ENCODE peak calls at places on chromosomes 6 and 20, in eight cellular contexts. One of them, this sample, is unnamed. For H3K4me1, the result is how much of the 10 kb centered on the place peaks cover.

GRCh38 chr6:55713411-55713810 is 134.4 kb upstream of the HMGCLL1 start:
- DNase-seq in cardiac muscle cell: peak
- DNase-seq in psoas muscle: no peak
- DNase-seq in K562: no peak
- DNase-seq in tibial nerve: no peak
- DNase-seq in CD4-positive, alpha-beta memory T cell: no peak
- DNase-seq in fibroblast of lung: peak
- DNase-seq in uterus: no peak
- DNase-seq in this sample: peak

GRCh38 chr6:36677059-36677749 is 1.3 kb upstream of the CDKN1A start:
- DNase-seq in cardiac muscle cell: no peak
- DNase-seq in psoas muscle: no peak
- DNase-seq in K562: no peak
- DNase-seq in tibial nerve: no peak
- DNase-seq in CD4-positive, alpha-beta memory T cell: no peak
- DNase-seq in fibroblast of lung: no peak
- DNase-seq in uterus: no peak
- DNase-seq in this sample: no peak

GRCh38 chr20:50815162-50815989 is 20.5 kb downstream of the BCAS4 start:
- DNase-seq in cardiac muscle cell: no peak
- DNase-seq in psoas muscle: no peak
- DNase-seq in K562: no peak
- DNase-seq in tibial nerve: no peak
- DNase-seq in CD4-positive, alpha-beta memory T cell: no peak
- DNase-seq in fibroblast of lung: peak
- DNase-seq in uterus: no peak
- DNase-seq in this sample: no peak

GRCh38 chr20:35339007-35339406 is 46.8 kb upstream of the FAM83C start:
- DNase-seq in cardiac muscle cell: peak
- DNase-seq in psoas muscle: no peak
- DNase-seq in K562: no peak
- DNase-seq in tibial nerve: no peak
- DNase-seq in CD4-positive, alpha-beta memory T cell: no peak
- DNase-seq in fibroblast of lung: peak
- DNase-seq in uterus: no peak
- DNase-seq in this sample: no peak

GRCh38 chr20:62066983-62067433 is 1.3 kb upstream of the TAF4 start:
- DNase-seq in cardiac muscle cell: peak
- DNase-seq in psoas muscle: no peak
- DNase-seq in K562: peak
- DNase-seq in tibial nerve: no peak
- DNase-seq in CD4-positive, alpha-beta memory T cell: no peak
- DNase-seq in fibroblast of lung: no peak
- DNase-seq in uterus: no peak
- DNase-seq in this sample: peak

GRCh38 chr6:28215425-28215824 is 9.7 kb upstream of the ZSCAN9 start:
- DNase-seq in cardiac muscle cell: peak
- DNase-seq in psoas muscle: no peak
- DNase-seq in K562: peak
- DNase-seq in tibial nerve: no peak
- DNase-seq in CD4-positive, alpha-beta memory T cell: no peak
- DNase-seq in fibroblast of lung: peak
- DNase-seq in uterus: no peak
- DNase-seq in this sample: no peak

GRCh38 chr20:48928832-48929725 is 7.6 kb downstream of the ARFGEF2 start:
- DNase-seq in cardiac muscle cell: peak
- DNase-seq in psoas muscle: no peak
- DNase-seq in K562: no peak
- DNase-seq in tibial nerve: no peak
- DNase-seq in CD4-positive, alpha-beta memory T cell: no peak
- DNase-seq in fibroblast of lung: peak
- DNase-seq in uterus: no peak
- DNase-seq in this sample: peak

GRCh38 chr20:57698191-57698866 is 11.5 kb downstream of the PMEPA1 start:
- DNase-seq in cardiac muscle cell: peak
- DNase-seq in psoas muscle: no peak
- DNase-seq in K562: no peak
- DNase-seq in tibial nerve: no peak
- DNase-seq in CD4-positive, alpha-beta memory T cell: no peak
- DNase-seq in fibroblast of lung: peak
- DNase-seq in uterus: peak
- DNase-seq in this sample: peak

GRCh38 chr6:35312076-35312762 is 14.6 kb downstream of the DEF6 start:
- DNase-seq in cardiac muscle cell: no peak
- DNase-seq in psoas muscle: no peak
- DNase-seq in K562: no peak
- DNase-seq in tibial nerve: no peak
- DNase-seq in CD4-positive, alpha-beta memory T cell: no peak
- DNase-seq in fibroblast of lung: no peak
- DNase-seq in uterus: no peak
- DNase-seq in this sample: no peak

GRCh38 chr6:137852346-137852745 is 14.7 kb upstream of the TNFAIP3 start:
- DNase-seq in cardiac muscle cell: no peak
- DNase-seq in psoas muscle: no peak
- DNase-seq in K562: no peak
- DNase-seq in tibial nerve: no peak
- DNase-seq in CD4-positive, alpha-beta memory T cell: no peak
- DNase-seq in fibroblast of lung: no peak
- DNase-seq in uterus: no peak
- DNase-seq in this sample: no peak

GRCh38 chr6:157592566-157592965 is 211.6 kb downstream of the ZDHHC14 start:
- DNase-seq in cardiac muscle cell: no peak
- DNase-seq in psoas muscle: no peak
- DNase-seq in K562: peak
- DNase-seq in tibial nerve: no peak
- DNase-seq in CD4-positive, alpha-beta memory T cell: no peak
- DNase-seq in fibroblast of lung: no peak
- DNase-seq in uterus: no peak
- DNase-seq in this sample: no peak

GRCh38 chr6:45681860-45682488 is 304.2 kb upstream of the SUPT3H start:
- DNase-seq in cardiac muscle cell: peak
- DNase-seq in psoas muscle: no peak
- DNase-seq in K562: no peak
- DNase-seq in tibial nerve: no peak
- DNase-seq in CD4-positive, alpha-beta memory T cell: peak
- DNase-seq in fibroblast of lung: peak
- DNase-seq in uterus: no peak
- DNase-seq in this sample: no peak

GRCh38 chr20:32600681-32601237 is 15.6 kb upstream of the NOL4L start:
- DNase-seq in cardiac muscle cell: no peak
- DNase-seq in psoas muscle: no peak
- DNase-seq in K562: no peak
- DNase-seq in tibial nerve: no peak
- DNase-seq in CD4-positive, alpha-beta memory T cell: no peak
- DNase-seq in fibroblast of lung: no peak
- DNase-seq in uterus: no peak
- DNase-seq in this sample: no peak

GRCh38 chr6:27375613-27376079 is 12.9 kb upstream of the ZNF391 start:
- DNase-seq in cardiac muscle cell: no peak
- DNase-seq in psoas muscle: no peak
- DNase-seq in K562: peak
- DNase-seq in tibial nerve: no peak
- DNase-seq in CD4-positive, alpha-beta memory T cell: no peak
- DNase-seq in fibroblast of lung: peak
- DNase-seq in uterus: no peak
- DNase-seq in this sample: peak

GRCh38 chr6:158867381-158868121 is 48.4 kb upstream of the EZR start:
- DNase-seq in cardiac muscle cell: no peak
- DNase-seq in psoas muscle: no peak
- DNase-seq in K562: no peak
- DNase-seq in tibial nerve: no peak
- DNase-seq in CD4-positive, alpha-beta memory T cell: no peak
- DNase-seq in fibroblast of lung: no peak
- DNase-seq in uterus: no peak
- DNase-seq in this sample: peak

GRCh38 chr20:8667306-8667705 is 401.6 kb upstream of the PLCB4 start:
- DNase-seq in cardiac muscle cell: peak
- DNase-seq in psoas muscle: peak
- DNase-seq in K562: no peak
- DNase-seq in tibial nerve: no peak
- DNase-seq in CD4-positive, alpha-beta memory T cell: no peak
- DNase-seq in fibroblast of lung: no peak
- DNase-seq in uterus: no peak
- DNase-seq in this sample: no peak

GRCh38 chr20:45969712-45970634 is 2.0 kb downstream of the ZNF335 start:
- DNase-seq in cardiac muscle cell: peak
- DNase-seq in psoas muscle: no peak
- DNase-seq in K562: peak
- DNase-seq in tibial nerve: no peak
- DNase-seq in CD4-positive, alpha-beta memory T cell: no peak
- DNase-seq in fibroblast of lung: peak
- DNase-seq in uterus: peak
- DNase-seq in this sample: peak

GRCh38 chr20:62246872-62247652 is 8.7 kb downstream of the OSBPL2 start:
- DNase-seq in cardiac muscle cell: no peak
- DNase-seq in psoas muscle: peak
- DNase-seq in K562: no peak
- DNase-seq in tibial nerve: no peak
- DNase-seq in CD4-positive, alpha-beta memory T cell: no peak
- DNase-seq in fibroblast of lung: no peak
- DNase-seq in uterus: no peak
- DNase-seq in this sample: no peak

GRCh38 chr6:73134588-73134987 is 90.7 kb downstream of the KHDC1L start:
- DNase-seq in cardiac muscle cell: peak
- DNase-seq in psoas muscle: peak
- DNase-seq in K562: peak
- DNase-seq in tibial nerve: no peak
- DNase-seq in CD4-positive, alpha-beta memory T cell: no peak
- DNase-seq in fibroblast of lung: peak
- DNase-seq in uterus: no peak
- DNase-seq in this sample: peak

GRCh38 chr20:47311967-47312681 is 44.4 kb downstream of the ZMYND8 start:
- DNase-seq in cardiac muscle cell: no peak
- DNase-seq in psoas muscle: no peak
- DNase-seq in K562: no peak
- DNase-seq in tibial nerve: no peak
- DNase-seq in CD4-positive, alpha-beta memory T cell: no peak
- DNase-seq in fibroblast of lung: no peak
- DNase-seq in uterus: no peak
- DNase-seq in this sample: no peak
- H3K4me1 ChIP-seq in cardiac muscle cell: under half
- H3K4me1 ChIP-seq in psoas muscle: under half
- H3K4me1 ChIP-seq in K562: under half
- H3K4me1 ChIP-seq in tibial nerve: half or more
- H3K4me1 ChIP-seq in CD4-positive, alpha-beta memory T cell: under half
- H3K4me1 ChIP-seq in fibroblast of lung: under half
- H3K4me1 ChIP-seq in uterus: under half
- H3K4me1 ChIP-seq in this sample: under half

GRCh38 chr6:150236114-150236513 is 93.3 kb downstream of the PPP1R14C start:
- DNase-seq in cardiac muscle cell: no peak
- DNase-seq in psoas muscle: no peak
- DNase-seq in K562: no peak
- DNase-seq in tibial nerve: no peak
- DNase-seq in CD4-positive, alpha-beta memory T cell: no peak
- DNase-seq in fibroblast of lung: no peak
- DNase-seq in uterus: no peak
- DNase-seq in this sample: no peak

GRCh38 chr6:150235218-150235617 is 92.4 kb downstream of the PPP1R14C start:
- DNase-seq in cardiac muscle cell: no peak
- DNase-seq in psoas muscle: no peak
- DNase-seq in K562: no peak
- DNase-seq in tibial nerve: no peak
- DNase-seq in CD4-positive, alpha-beta memory T cell: no peak
- DNase-seq in fibroblast of lung: no peak
- DNase-seq in uterus: no peak
- DNase-seq in this sample: no peak

GRCh38 chr6:150238294-150238693 is 95.5 kb downstream of the PPP1R14C start:
- DNase-seq in cardiac muscle cell: peak
- DNase-seq in psoas muscle: peak
- DNase-seq in K562: no peak
- DNase-seq in tibial nerve: no peak
- DNase-seq in CD4-positive, alpha-beta memory T cell: no peak
- DNase-seq in fibroblast of lung: no peak
- DNase-seq in uterus: no peak
- DNase-seq in this sample: no peak

GRCh38 chr6:150237626-150238025 is 94.8 kb downstream of the PPP1R14C start:
- DNase-seq in cardiac muscle cell: no peak
- DNase-seq in psoas muscle: no peak
- DNase-seq in K562: no peak
- DNase-seq in tibial nerve: no peak
- DNase-seq in CD4-positive, alpha-beta memory T cell: no peak
- DNase-seq in fibroblast of lung: no peak
- DNase-seq in uterus: no peak
- DNase-seq in this sample: no peak

GRCh38 chr6:150236544-150236943 is 93.7 kb downstream of the PPP1R14C start:
- DNase-seq in cardiac muscle cell: no peak
- DNase-seq in psoas muscle: no peak
- DNase-seq in K562: no peak
- DNase-seq in tibial nerve: no peak
- DNase-seq in CD4-positive, alpha-beta memory T cell: no peak
- DNase-seq in fibroblast of lung: no peak
- DNase-seq in uterus: no peak
- DNase-seq in this sample: peak
- H3K4me1 ChIP-seq in cardiac muscle cell: under half
- H3K4me1 ChIP-seq in psoas muscle: under half
- H3K4me1 ChIP-seq in K562: under half
- H3K4me1 ChIP-seq in tibial nerve: under half
- H3K4me1 ChIP-seq in CD4-positive, alpha-beta memory T cell: under half
- H3K4me1 ChIP-seq in fibroblast of lung: under half
- H3K4me1 ChIP-seq in uterus: under half
- H3K4me1 ChIP-seq in this sample: under half

DNA sequence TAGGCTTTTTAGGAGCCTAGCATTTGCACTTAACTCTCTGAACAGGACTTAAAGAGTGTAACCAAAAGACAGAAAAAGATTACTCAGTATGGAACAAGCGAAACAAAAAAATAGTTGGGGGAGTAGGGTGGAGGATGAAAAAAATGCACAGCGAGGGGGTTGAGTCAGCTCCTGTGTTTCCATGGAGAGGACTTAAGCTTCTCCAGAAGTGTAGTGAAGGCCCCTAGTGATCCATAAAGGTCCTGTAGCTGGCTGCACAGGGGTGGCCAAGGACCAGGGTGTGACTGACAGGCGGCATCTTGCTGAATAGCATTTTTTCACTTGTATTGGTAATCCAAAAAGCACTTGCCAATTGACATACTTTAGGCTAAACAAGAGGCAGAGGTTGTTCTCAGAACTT is 533.9 kb downstream of the RFPL4B start:
- DNase-seq in cardiac muscle cell: peak
- DNase-seq in psoas muscle: no peak
- DNase-seq in K562: peak
- DNase-seq in tibial nerve: no peak
- DNase-seq in CD4-positive, alpha-beta memory T cell: no peak
- DNase-seq in fibroblast of lung: peak
- DNase-seq in uterus: no peak
- DNase-seq in this sample: peak
- H3K4me1 ChIP-seq in cardiac muscle cell: under half
- H3K4me1 ChIP-seq in psoas muscle: under half
- H3K4me1 ChIP-seq in K562: under half
- H3K4me1 ChIP-seq in tibial nerve: under half
- H3K4me1 ChIP-seq in CD4-positive, alpha-beta memory T cell: under half
- H3K4me1 ChIP-seq in fibroblast of lung: under half
- H3K4me1 ChIP-seq in uterus: under half
- H3K4me1 ChIP-seq in this sample: under half

GRCh38 chr20:3733119-3733995 is 872 bp downstream of the HSPA12B start:
- DNase-seq in cardiac muscle cell: no peak
- DNase-seq in psoas muscle: no peak
- DNase-seq in K562: no peak
- DNase-seq in tibial nerve: no peak
- DNase-seq in CD4-positive, alpha-beta memory T cell: no peak
- DNase-seq in fibroblast of lung: no peak
- DNase-seq in uterus: no peak
- DNase-seq in this sample: no peak
- H3K4me1 ChIP-seq in cardiac muscle cell: under half
- H3K4me1 ChIP-seq in psoas muscle: under half
- H3K4me1 ChIP-seq in K562: under half
- H3K4me1 ChIP-seq in tibial nerve: under half
- H3K4me1 ChIP-seq in CD4-positive, alpha-beta memory T cell: under half
- H3K4me1 ChIP-seq in fibroblast of lung: under half
- H3K4me1 ChIP-seq in uterus: under half
- H3K4me1 ChIP-seq in this sample: under half